ENCODE peak calls at places on chromosomes 16 and 17, in nine cellular contexts. O is OCI-LY7; P is tibial artery; K is A549; U is GM23338; Z is Peyer's patch; V is esophagus squamous epithelium; Y is colonic mucosa; T is CD8-positive, alpha-beta T cell. A is an unnamed sample.

GRCh38 chr17:69878661-69879060 is 196.4 kb upstream of the KCNJ16 start:
- DNase-seq in Z (no peak), O (no peak), Y (no peak), V (no peak), P (no peak), T (no peak), K (no peak), U (no peak), A (no peak)

GRCh38 chr17:2051388-2052237 is 3.3 kb upstream of the HIC1 start:
- DNase-seq in V (no peak), O (no peak), Y (no peak), U (no peak), K (no peak), Z (no peak), T (no peak), P (no peak), A (no peak)

GRCh38 chr17:80036715-80037477 is 454 bp downstream of the CCDC40 start:
- DNase-seq in P (no peak), Z (no peak), V (no peak), U (peak; percentile 86), T (peak; percentile 32), Y (peak; percentile 43), O (no peak), K (peak; percentile 63), A (peak; percentile 36)

GRCh38 chr17:15502315-15503112 is 35.1 kb upstream of the CDRT4 start:
- DNase-seq in P (peak; percentile 95), T (peak; percentile 64), U (peak; percentile 97), O (peak; percentile 70), K (peak; percentile 76), V (peak; percentile 20), Z (peak; percentile 86), Y (peak; percentile 86), A (peak; percentile 60)

GRCh38 chr17:75701288-75701687 is 20.0 kb upstream of the ITGB4 start:
- DNase-seq in Z (no peak), K (no peak), V (no peak), T (no peak), P (no peak), O (no peak), Y (no peak), U (no peak), A (no peak)

GRCh38 chr16:535446-536405 is 8.2 kb downstream of the CAPN15 start:
- DNase-seq in K (peak; percentile 80), Z (peak; percentile 94), O (no peak), U (no peak), Y (peak; percentile 87), T (no peak), V (no peak), P (no peak), A (no peak)

GRCh38 chr16:89122322-89122831 is 28.7 kb downstream of the ACSF3 start:
- DNase-seq in O (peak; percentile 96), T (peak; percentile 74), Z (peak; percentile 67), P (no peak), Y (peak; percentile 84), K (no peak), V (no peak), U (peak; percentile 22), A (peak; percentile 42)

GRCh38 chr17:26782153-26782552 is 511.8 kb upstream of the WSB1 start:
- DNase-seq in P (peak; percentile 50), T (no peak), K (no peak), O (no peak), Y (no peak), U (no peak), Z (peak; percentile 34), V (no peak), A (no peak)

GRCh38 chr16:49463529-49463928 is 89.9 kb downstream of the C16orf78 start:
- DNase-seq in Z (no peak), V (no peak), Y (peak; percentile 42), O (peak; percentile 94), T (peak; percentile 75), U (no peak), K (no peak), P (peak; percentile 43), A (peak; percentile 52)

GRCh38 chr16:4801051-4801961 is 1.1 kb downstream of the ROGDI start:
- DNase-seq in O (no peak), Y (no peak), K (no peak), P (no peak), Z (no peak), T (no peak), V (no peak), U (peak; percentile 27), A (no peak)

GRCh38 chr17:21394265-21394664 is 18.1 kb downstream of the KCNJ12 start:
- DNase-seq in Z (no peak), U (no peak), P (no peak), O (no peak), Y (no peak), T (no peak), K (peak; percentile 56), V (no peak), A (no peak)

GRCh38 chr16:62741692-62742091 is 705.5 kb upstream of the CDH8 start:
- DNase-seq in V (no peak), P (no peak), T (no peak), Z (no peak), Y (no peak), U (no peak), K (no peak), O (no peak), A (no peak)

DNA sequence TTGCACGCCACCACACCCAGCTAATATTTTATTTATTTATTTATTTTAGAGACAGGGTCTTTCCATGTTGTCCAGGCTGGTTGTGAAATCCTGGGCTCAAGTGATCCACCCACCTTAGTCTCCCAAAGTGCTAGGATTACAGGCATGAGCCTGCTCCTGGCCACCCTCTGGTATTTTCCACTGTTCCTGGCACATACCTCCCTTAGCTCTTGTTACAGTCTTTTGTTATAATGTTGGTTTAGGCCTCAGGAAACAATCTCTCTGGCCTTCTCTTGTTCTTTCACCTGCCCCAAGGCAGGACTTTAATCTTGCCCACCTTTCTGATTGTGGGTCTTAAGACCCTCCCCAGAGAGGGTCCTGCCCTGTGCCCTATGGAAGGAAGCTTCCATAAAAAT is 3.6 kb upstream of the CYTH1 start:
- DNase-seq in O (no peak), U (peak; percentile 45), Y (no peak), T (no peak), K (no peak), V (no peak), P (peak; percentile 39), Z (no peak), A (no peak)
- H3K4me1 ChIP-seq in O (peaks cover 8% of the 10 kb centered on the region), U (peaks cover 9% of the 10 kb centered on the region), Y (peaks cover 14% of the 10 kb centered on the region), T (peaks cover 76% of the 10 kb centered on the region), K (peaks cover 18% of the 10 kb centered on the region), V (peaks cover 33% of the 10 kb centered on the region), P (peaks cover 21% of the 10 kb centered on the region), Z (no peaks in the 10 kb centered on the region), A (peaks cover 63% of the 10 kb centered on the region)

DNA sequence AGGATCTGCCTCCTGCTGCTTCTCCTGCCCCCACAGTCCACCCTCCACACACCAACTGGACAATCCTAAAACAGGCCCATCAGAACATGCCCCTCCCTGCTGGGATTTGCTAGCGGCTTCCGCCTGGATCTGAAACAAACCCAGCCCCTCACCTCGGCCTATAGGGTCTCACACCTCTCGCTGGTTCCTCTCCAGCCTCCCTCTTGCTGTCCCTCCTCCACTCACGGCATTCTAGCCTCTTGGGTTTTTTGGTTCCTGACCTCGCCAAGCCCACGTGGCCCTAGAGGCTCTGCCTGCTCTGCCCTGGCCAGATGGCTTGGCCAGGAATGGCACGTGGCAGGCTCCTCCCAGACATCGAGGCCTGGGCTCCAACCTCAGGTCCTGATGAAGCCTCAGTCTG is 15.7 kb upstream of the MTSS2 start:
- DNase-seq in K (no peak), P (no peak), Y (no peak), Z (no peak), U (no peak), T (no peak), O (no peak), V (no peak), A (no peak)
- H3K4me1 ChIP-seq in K (peaks cover 68% of the 10 kb centered on the region), P (peaks cover 100% of the 10 kb centered on the region), Y (no peaks in the 10 kb centered on the region), Z (no peaks in the 10 kb centered on the region), U (peaks cover 3% of the 10 kb centered on the region), T (peaks cover 18% of the 10 kb centered on the region), O (no peaks in the 10 kb centered on the region), V (peaks cover 86% of the 10 kb centered on the region), A (peaks cover 9% of the 10 kb centered on the region)

DNA sequence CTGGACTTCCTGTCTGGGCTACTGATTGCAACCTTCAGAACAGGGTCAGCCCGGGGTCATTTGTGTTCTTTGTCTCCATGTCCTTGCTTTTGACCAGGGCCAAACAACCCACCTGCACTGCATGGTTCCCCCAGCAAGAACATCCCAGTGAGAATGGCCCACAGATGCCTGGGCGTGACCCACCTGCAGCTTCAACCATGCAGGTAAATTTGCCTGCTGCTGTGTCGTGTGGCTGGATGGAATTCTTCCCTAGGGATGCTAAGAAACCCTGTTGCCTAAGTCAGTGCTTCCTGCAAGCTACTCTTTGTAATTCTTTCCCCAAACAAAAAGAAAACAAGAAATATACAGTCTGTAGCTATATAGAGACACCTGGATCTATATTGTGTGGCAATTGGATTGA is 12.5 kb downstream of the CDH13 start:
- DNase-seq in K (no peak), Y (no peak), Z (no peak), O (no peak), V (no peak), P (no peak), U (no peak), T (no peak), A (no peak)
- H3K4me1 ChIP-seq in K (no peaks in the 10 kb centered on the region), Y (no peaks in the 10 kb centered on the region), Z (no peaks in the 10 kb centered on the region), O (no peaks in the 10 kb centered on the region), V (peaks cover 2% of the 10 kb centered on the region), P (peaks cover 16% of the 10 kb centered on the region), U (peaks cover 16% of the 10 kb centered on the region), T (no peaks in the 10 kb centered on the region), A (no peaks in the 10 kb centered on the region)

GRCh38 chr16:77221482-77221881 is 22.3 kb downstream of the SYCE1L start:
- DNase-seq in V (no peak), P (no peak), T (no peak), Y (no peak), Z (no peak), O (no peak), U (no peak), K (no peak), A (no peak)

GRCh38 chr16:77223184-77223583 is 24.0 kb downstream of the SYCE1L start:
- DNase-seq in T (no peak), K (no peak), P (no peak), O (peak; percentile 38), U (peak; percentile 87), Y (peak; percentile 25), V (no peak), Z (no peak), A (no peak)

GRCh38 chr16:77214411-77215138 is 15.4 kb downstream of the SYCE1L start:
- DNase-seq in U (no peak), T (no peak), P (no peak), Y (no peak), Z (no peak), O (no peak), V (no peak), K (no peak), A (no peak)

GRCh38 chr16:77220427-77220826 is 21.2 kb downstream of the SYCE1L start:
- DNase-seq in Y (no peak), Z (no peak), V (no peak), T (no peak), K (no peak), U (no peak), O (peak; percentile 12), P (no peak), A (no peak)

GRCh38 chr16:77219437-77219836 is 20.2 kb downstream of the SYCE1L start:
- DNase-seq in V (no peak), T (no peak), Y (no peak), K (peak; percentile 61), O (no peak), P (no peak), U (no peak), Z (no peak), A (no peak)
- H3K4me1 ChIP-seq in V (no peaks in the 10 kb centered on the region), T (no peaks in the 10 kb centered on the region), Y (no peaks in the 10 kb centered on the region), K (peaks cover 61% of the 10 kb centered on the region), O (no peaks in the 10 kb centered on the region), P (no peaks in the 10 kb centered on the region), U (no peaks in the 10 kb centered on the region), Z (no peaks in the 10 kb centered on the region), A (no peaks in the 10 kb centered on the region)

A was measured in naive thymus-derived CD4-positive, alpha-beta T cell.